ENCODE peak calls at places on chromosome 6, in five cellular contexts. G is GM23338, V is H9, I is SK-N-SH, M is neural crest cell. X is an unnamed sample.

GRCh38 chr6:105991561-105992314 is 94.4 kb upstream of the PRDM1 start:
- DNase-seq in M (no peak), I (peak; percentile 29), V (peak; percentile 54), G (peak; percentile 56), X (no peak)

GRCh38 chr6:111985202-111985731 is 68.6 kb upstream of the CCN6 start:
- DNase-seq in M (no peak), I (no peak), V (peak; percentile 76), G (peak; percentile 96), X (peak; percentile 88)

GRCh38 chr6:132300323-132300949 is 100.8 kb downstream of the MOXD1 start:
- DNase-seq in G (peak; percentile 82), V (peak; percentile 43), I (peak; percentile 14), M (peak; percentile 23), X (peak; percentile 63)

GRCh38 chr6:155706806-155707205 is 251.2 kb upstream of the NOX3 start:
- DNase-seq in I (no peak), V (no peak), M (no peak), G (no peak), X (no peak)

GRCh38 chr6:11592289-11592906 is 54.8 kb downstream of the TMEM170B start:
- DNase-seq in V (no peak), G (no peak), I (no peak), M (no peak), X (no peak)

GRCh38 chr6:42771741-42772100 is 10.1 kb upstream of the BICRAL start:
- DNase-seq in V (no peak), I (no peak), G (no peak), M (no peak), X (no peak)

GRCh38 chr6:33784787-33785186 is 4.1 kb downstream of the LEMD2 start:
- DNase-seq in V (no peak), M (no peak), G (no peak), I (no peak), X (no peak)

GRCh38 chr6:75830959-75831885 is 82.2 kb downstream of the MYO6 start:
- DNase-seq in M (no peak), I (no peak), G (no peak), V (no peak), X (peak; percentile 21)

GRCh38 chr6:17622144-17622543 is 22.0 kb downstream of the FAM8A1 start:
- DNase-seq in M (no peak), G (no peak), I (no peak), V (no peak), X (no peak)

GRCh38 chr6:51099201-51099600 is 280.5 kb downstream of the TFAP2B start:
- DNase-seq in G (no peak), I (no peak), M (no peak), V (no peak), X (no peak)

GRCh38 chr6:89411269-89412070 is 603 bp downstream of the RRAGD start:
- DNase-seq in V (peak; percentile 67), G (peak; percentile 76), M (peak; percentile 46), I (peak; percentile 80), X (no peak)

GRCh38 chr6:31826793-31827285 is 699 bp upstream of the HSPA1B start:
- DNase-seq in G (peak; percentile 83), I (no peak), M (no peak), V (peak; percentile 76), X (peak; percentile 83)

GRCh38 chr6:10999994-11000393 is 44.1 kb downstream of the ELOVL2 start:
- DNase-seq in V (no peak), I (no peak), M (no peak), G (no peak), X (no peak)

GRCh38 chr6:104955927-104956662 is 812 bp upstream of the LIN28B start:
- DNase-seq in V (peak; percentile 85), M (peak; percentile 55), G (peak; percentile 94), I (peak; percentile 62), X (no peak)

GRCh38 chr6:40038626-40039025 is 104.4 kb upstream of the MOCS1 start:
- DNase-seq in I (no peak), G (peak; percentile 1), M (no peak), V (no peak), X (no peak)

GRCh38 chr6:22925920-22926587 is 356.7 kb downstream of the HDGFL1 start:
- DNase-seq in V (no peak), I (no peak), G (no peak), M (no peak), X (no peak)

GRCh38 chr6:93423542-93423941 is 4.2 kb upstream of the EPHA7 start:
- DNase-seq in G (peak; percentile 65), I (peak; percentile 31), V (peak; percentile 47), M (peak; percentile 69), X (no peak)

GRCh38 chr6:10801224-10801848 is 37.0 kb downstream of the MAK start:
- DNase-seq in M (peak; percentile 54), G (peak; percentile 65), I (peak; percentile 78), V (peak; percentile 74), X (peak; percentile 83)

GRCh38 chr6:6674872-6675271 is 86.4 kb downstream of the LY86 start:
- DNase-seq in M (no peak), G (peak; percentile 82), V (peak; percentile 68), I (no peak), X (peak; percentile 21)

GRCh38 chr6:118240878-118241528 is 307.1 kb upstream of the PLN start:
- DNase-seq in V (no peak), I (no peak), M (no peak), G (no peak), X (no peak)

GRCh38 chr6:63353282-63353630 is 33.5 kb upstream of the LGSN start:
- DNase-seq in I (no peak), V (no peak), M (no peak), G (no peak), X (no peak)

GRCh38 chr6:168155821-168156741 is 77.1 kb upstream of the FRMD1 start:
- DNase-seq in I (no peak), G (no peak), V (peak; percentile 19), M (no peak), X (no peak)

GRCh38 chr6:39642300-39642699 is 82.9 kb downstream of the KIF6 start:
- DNase-seq in I (no peak), M (no peak), G (peak; percentile 64), V (peak; percentile 53), X (no peak)

GRCh38 chr6:53041356-53041755 is 23.8 kb upstream of the FBXO9 start:
- DNase-seq in G (no peak), I (no peak), M (no peak), V (no peak), X (peak; percentile 18)

GRCh38 chr6:42428326-42429041 is 23.2 kb downstream of the TRERF1 start:
- DNase-seq in M (no peak), I (peak; percentile 27), G (no peak), V (no peak), X (peak; percentile 86)

X was measured in AG08395.